ENCODE peak calls at places on chromosomes 6 and 20, in seven cellular contexts. F is activated CD8-positive, alpha-beta memory T cell treated with anti-CD3 and anti-CD28 coated beads for 1 hour; K is HEK293T; O is HS-5; R is epithelial cell of esophagus; N is nucleus accumbens; H is skeletal muscle cell. E is an unnamed sample.

GRCh38 chr6:121849477-121849876 is 414.0 kb downstream of the GJA1 start:
- DNase-seq in K (peak), N (no peak), O (peak), H (no peak), R (peak), F (no peak), E (peak)

GRCh38 chr6:27810768-27811298 is 101.4 kb downstream of the OR2B2 start:
- DNase-seq in F (no peak), N (no peak), K (no peak), R (peak), H (no peak), O (no peak), E (no peak)

GRCh38 chr6:24918641-24919403 is 16.9 kb downstream of the RIPOR2 start:
- DNase-seq in F (no peak), R (no peak), H (no peak), N (no peak), O (no peak), K (no peak), E (no peak)

GRCh38 chr6:13649393-13649792 is 34.3 kb downstream of the NOL7 start:
- DNase-seq in K (no peak), F (no peak), R (no peak), H (no peak), N (no peak), O (no peak), E (no peak)

GRCh38 chr20:1417273-1417672 is 24.4 kb upstream of the FKBP1A start:
- DNase-seq in K (no peak), R (peak), H (peak), O (peak), N (no peak), F (no peak), E (no peak)

GRCh38 chr20:38833857-38834164 is 28.3 kb downstream of the PPP1R16B start:
- DNase-seq in H (no peak), N (no peak), F (no peak), K (no peak), R (no peak), O (no peak), E (no peak)

GRCh38 chr20:20549699-20550098 is 162.7 kb downstream of the RALGAPA2 start:
- DNase-seq in N (no peak), K (no peak), O (peak), H (peak), R (peak), F (no peak), E (no peak)

GRCh38 chr20:57291694-57292093 is 25.3 kb upstream of the BMP7 start:
- DNase-seq in K (no peak), F (no peak), N (no peak), O (no peak), R (no peak), H (no peak), E (no peak)

GRCh38 chr20:13681248-13682125 is 42.8 kb upstream of the TASP1 start:
- DNase-seq in K (no peak), F (no peak), R (peak), H (no peak), O (no peak), N (no peak), E (peak)

GRCh38 chr6:13012271-13012670 is 295.7 kb downstream of the PHACTR1 start:
- DNase-seq in N (no peak), F (no peak), R (peak), K (no peak), O (no peak), H (no peak), E (no peak)

GRCh38 chr6:34234667-34235604 is 1.7 kb upstream of the HMGA1 start:
- DNase-seq in N (no peak), H (no peak), F (no peak), K (no peak), R (no peak), O (no peak), E (no peak)

GRCh38 chr6:135163440-135163738 is 17.7 kb upstream of the MYB start:
- DNase-seq in K (no peak), F (no peak), H (no peak), N (no peak), O (no peak), R (no peak), E (no peak)